ENCODE peak calls at places on chromosomes 4 and X, in five cellular contexts. W is stimulated activated CD4-positive, alpha-beta T cell treated with anti-CD3 and anti-CD28 coated beads, Interleukin-4, amount 100 ng/mL, for 48 hours; U is NCI-H1092; T is GM13977; V is astrocyte of the spinal cord. Q is an unnamed sample.

GRCh38 chr4:3305610-3306371 is 13.0 kb downstream of the RGS12 start:
- DNase-seq in W (no peak), U (no peak), T (no peak), V (no peak), Q (peak)

GRCh38 chr4:187491959-187492358 is 503.6 kb upstream of the ZFP42 start:
- DNase-seq in W (no peak), U (no peak), T (no peak), V (no peak), Q (no peak)

GRCh38 chrX:122777766-122778165 is 406.3 kb upstream of the GRIA3 start:
- DNase-seq in W (no peak), U (no peak), T (no peak), V (no peak), Q (no peak)

GRCh38 chr4:167031534-167032156 is 202.6 kb downstream of the SPOCK3 start:
- DNase-seq in W (no peak), U (no peak), T (no peak), V (peak), Q (no peak)

GRCh38 chr4:107546637-107547036 is 173.4 kb downstream of the PAPSS1 start:
- DNase-seq in W (no peak), U (no peak), T (no peak), V (no peak), Q (no peak)

GRCh38 chrX:72060196-72060974 is 71.3 kb downstream of the RTL5 start:
- DNase-seq in W (no peak), U (peak), T (no peak), V (no peak), Q (peak)

GRCh38 chrX:16903274-16904019 is 33.3 kb upstream of the RBBP7 start:
- DNase-seq in W (no peak), U (no peak), T (no peak), V (no peak), Q (no peak)

GRCh38 chr4:141995051-141995450 is 358.7 kb downstream of the IL15 start:
- DNase-seq in W (no peak), U (no peak), T (no peak), V (no peak), Q (no peak)

GRCh38 chr4:161828061-161828460 is 335.7 kb downstream of the FSTL5 start:
- DNase-seq in W (no peak), U (no peak), T (no peak), V (peak), Q (peak)

GRCh38 chr4:122977103-122977502 is 54.7 kb upstream of the NUDT6 start:
- DNase-seq in W (no peak), U (no peak), T (no peak), V (no peak), Q (no peak)

GRCh38 chr4:72112514-72113156 is 80.8 kb downstream of the NPFFR2 start:
- DNase-seq in W (no peak), U (no peak), T (peak), V (peak), Q (peak)

GRCh38 chrX:70444326-70445196 is at the start of gene DLG3:
- DNase-seq in W (no peak), U (no peak), T (peak), V (peak), Q (peak)

GRCh38 chr4:64158648-64159326 is 250.5 kb downstream of the TECRL start:
- DNase-seq in W (peak), U (peak), T (peak), V (peak), Q (peak)

GRCh38 chr4:159353422-159354116 is 250.7 kb downstream of the RAPGEF2 start:
- DNase-seq in W (no peak), U (no peak), T (no peak), V (no peak), Q (no peak)

GRCh38 chr4:91957963-91958362 is 345.8 kb upstream of the GRID2 start:
- DNase-seq in W (no peak), U (no peak), T (no peak), V (no peak), Q (no peak)

GRCh38 chr4:140427104-140427918 is at the start of gene CLGN:
- DNase-seq in W (peak), U (peak), T (peak), V (peak), Q (peak)

GRCh38 chrX:85590638-85591037 is 211.2 kb upstream of the POF1B start:
- DNase-seq in W (no peak), U (no peak), T (no peak), V (no peak), Q (no peak)

GRCh38 chrX:20445109-20445508 is 178.4 kb upstream of the RPS6KA3 start:
- DNase-seq in W (no peak), U (no peak), T (no peak), V (no peak), Q (no peak)

GRCh38 chr4:173330590-173330989 is 3.6 kb downstream of the HMGB2 start:
- DNase-seq in W (no peak), U (no peak), T (no peak), V (no peak), Q (no peak)

GRCh38 chrX:98755912-98756311 is 1654.2 kb downstream of the PCDH19 start:
- DNase-seq in W (no peak), U (no peak), T (no peak), V (no peak), Q (no peak)

GRCh38 chr4:118974758-118975157 is 86.1 kb downstream of the SYNPO2 start:
- DNase-seq in W (no peak), U (no peak), T (no peak), V (peak), Q (peak)

GRCh38 chr4:33996075-33996718 is 2248.1 kb downstream of the ARAP2 start:
- DNase-seq in W (no peak), U (no peak), T (no peak), V (peak), Q (no peak)

GRCh38 chr4:6591781-6592180 is 16.8 kb downstream of the MAN2B2 start:
- DNase-seq in W (no peak), U (no peak), T (no peak), V (no peak), Q (no peak)

GRCh38 chr4:79917246-79917645 is 155.8 kb downstream of the ANTXR2 start:
- DNase-seq in W (peak), U (no peak), T (peak), V (peak), Q (peak)

Q was measured in LHCN-M2.